ENCODE peak calls at places on chromosome 6, in eight cellular contexts. F is HCT116, M is gastrocnemius medialis, H is uterus, G is adrenal gland, J is sigmoid colon, D is heart left ventricle, B is right lobe of liver. C is an unnamed sample. For H3K4me1, the result is how much of the 10 kb centered on the place peaks cover.

GRCh38 chr6:68826501-68826900 is 191.4 kb downstream of the ADGRB3 start:
- DNase-seq in F (no peak), M (no peak), H (no peak), G (no peak), J (no peak), D (no peak), B (no peak), C (no peak)

GRCh38 chr6:45461486-45461885 is 83.8 kb upstream of the SUPT3H start:
- DNase-seq in F (no peak), M (no peak), H (no peak), G (no peak), J (no peak), D (no peak), B (no peak), C (no peak)

GRCh38 chr6:51996296-51996947 is 91.0 kb downstream of the PKHD1 start:
- DNase-seq in F (no peak), M (no peak), H (no peak), G (no peak), J (no peak), D (no peak), B (no peak), C (no peak)

GRCh38 chr6:8195040-8195713 is 92.8 kb upstream of the EEF1E1 start:
- DNase-seq in F (peak), M (no peak), H (no peak), G (no peak), J (no peak), D (no peak), B (no peak), C (no peak)

GRCh38 chr6:7391244-7391643 is 1.6 kb downstream of the RIOK1 start:
- DNase-seq in F (no peak), M (no peak), H (no peak), G (no peak), J (no peak), D (no peak), B (no peak), C (no peak)

GRCh38 chr6:38482466-38482865 is 157.3 kb downstream of the BTBD9 start:
- DNase-seq in F (no peak), M (no peak), H (no peak), G (no peak), J (no peak), D (no peak), B (no peak), C (no peak)

GRCh38 chr6:152094992-152095592 is 287.6 kb downstream of the ESR1 start:
- DNase-seq in F (peak), M (peak), H (peak), G (peak), J (peak), D (peak), B (no peak), C (no peak)

GRCh38 chr6:157708239-157708638 is 114.8 kb upstream of the SNX9 start:
- DNase-seq in F (no peak), M (no peak), H (no peak), G (no peak), J (no peak), D (no peak), B (no peak), C (no peak)

GRCh38 chr6:137013738-137014602 is 30.8 kb downstream of the IL20RA start:
- DNase-seq in F (peak), M (no peak), H (no peak), G (peak), J (no peak), D (no peak), B (no peak), C (no peak)

GRCh38 chr6:96947055-96947454 is 22.5 kb downstream of the KLHL32 start:
- DNase-seq in F (no peak), M (no peak), H (no peak), G (no peak), J (no peak), D (no peak), B (no peak), C (no peak)

GRCh38 chr6:20540683-20541082 is 6.4 kb downstream of the CDKAL1 start:
- DNase-seq in F (no peak), M (peak), H (no peak), G (peak), J (no peak), D (no peak), B (no peak), C (no peak)

GRCh38 chr6:169841251-169841650 is 89.8 kb downstream of the ERMARD start:
- DNase-seq in F (no peak), M (no peak), H (no peak), G (no peak), J (no peak), D (no peak), B (no peak), C (peak)

GRCh38 chr6:139904572-139904971 is 530.1 kb upstream of the CITED2 start:
- DNase-seq in F (no peak), M (no peak), H (no peak), G (no peak), J (no peak), D (no peak), B (no peak), C (no peak)

GRCh38 chr6:36350681-36351091 is 14.0 kb upstream of the BNIP5 start:
- DNase-seq in F (no peak), M (no peak), H (peak), G (peak), J (no peak), D (no peak), B (no peak), C (no peak)

GRCh38 chr6:55180258-55180657 is 5.9 kb downstream of the HCRTR2 start:
- DNase-seq in F (no peak), M (no peak), H (no peak), G (no peak), J (no peak), D (no peak), B (no peak), C (no peak)

GRCh38 chr6:33279971-33280511 is 3.1 kb downstream of the B3GALT4 start:
- DNase-seq in F (peak), M (peak), H (no peak), G (peak), J (no peak), D (no peak), B (no peak), C (no peak)

GRCh38 chr6:148345176-148345575 is 2.5 kb downstream of the SASH1 start:
- DNase-seq in F (no peak), M (no peak), H (no peak), G (no peak), J (no peak), D (no peak), B (no peak), C (no peak)

GRCh38 chr6:29294499-29294914 is 7.0 kb upstream of the OR14J1 start:
- DNase-seq in F (no peak), M (no peak), H (no peak), G (no peak), J (no peak), D (no peak), B (no peak), C (no peak)

GRCh38 chr6:44976677-44977405 is 351.3 kb upstream of the RUNX2 start:
- DNase-seq in F (no peak), M (no peak), H (no peak), G (no peak), J (no peak), D (no peak), B (no peak), C (no peak)

GRCh38 chr6:149134531-149134933 is 183.0 kb upstream of the TAB2 start:
- DNase-seq in F (no peak), M (no peak), H (no peak), G (no peak), J (no peak), D (no peak), B (no peak), C (no peak)

GRCh38 chr6:156510242-156510641 is 266.9 kb upstream of the ARID1B start:
- DNase-seq in F (no peak), M (no peak), H (no peak), G (no peak), J (no peak), D (no peak), B (no peak), C (no peak)

GRCh38 chr6:156590482-156590881 is 186.7 kb upstream of the ARID1B start:
- DNase-seq in F (no peak), M (no peak), H (no peak), G (no peak), J (no peak), D (no peak), B (no peak), C (no peak)

GRCh38 chr6:148501178-148501590 is 158.5 kb downstream of the SASH1 start:
- DNase-seq in F (peak), M (peak), H (peak), G (peak), J (peak), D (peak), B (no peak), C (no peak)

GRCh38 chr6:139965393-139965792 is 590.9 kb upstream of the CITED2 start:
- DNase-seq in F (no peak), M (no peak), H (no peak), G (no peak), J (no peak), D (no peak), B (no peak), C (no peak)

GRCh38 chr6:145544031-145544430 is 191.3 kb downstream of the EPM2A start:
- DNase-seq in F (peak), M (peak), H (no peak), G (peak), J (no peak), D (peak), B (no peak), C (no peak)

GRCh38 chr6:128518531-128519131 is 1.8 kb downstream of the PTPRK start:
- DNase-seq in F (no peak), M (no peak), H (no peak), G (peak), J (no peak), D (no peak), B (no peak), C (no peak)

GRCh38 chr6:167856999-167857660 is 30.4 kb downstream of the AFDN start:
- DNase-seq in F (no peak), M (no peak), H (no peak), G (no peak), J (no peak), D (no peak), B (no peak), C (no peak)

GRCh38 chr6:143238306-143238705 is 177.6 kb downstream of the AIG1 start:
- DNase-seq in F (no peak), M (no peak), H (no peak), G (no peak), J (no peak), D (no peak), B (no peak), C (no peak)

GRCh38 chr6:167543602-167544506 is 219.0 kb downstream of the TTLL2 start:
- DNase-seq in F (no peak), M (peak), H (peak), G (no peak), J (peak), D (peak), B (no peak), C (no peak)

GRCh38 chr6:10315034-10315433 is 99.8 kb downstream of the TFAP2A start:
- DNase-seq in F (no peak), M (no peak), H (no peak), G (no peak), J (no peak), D (no peak), B (no peak), C (no peak)

DNA sequence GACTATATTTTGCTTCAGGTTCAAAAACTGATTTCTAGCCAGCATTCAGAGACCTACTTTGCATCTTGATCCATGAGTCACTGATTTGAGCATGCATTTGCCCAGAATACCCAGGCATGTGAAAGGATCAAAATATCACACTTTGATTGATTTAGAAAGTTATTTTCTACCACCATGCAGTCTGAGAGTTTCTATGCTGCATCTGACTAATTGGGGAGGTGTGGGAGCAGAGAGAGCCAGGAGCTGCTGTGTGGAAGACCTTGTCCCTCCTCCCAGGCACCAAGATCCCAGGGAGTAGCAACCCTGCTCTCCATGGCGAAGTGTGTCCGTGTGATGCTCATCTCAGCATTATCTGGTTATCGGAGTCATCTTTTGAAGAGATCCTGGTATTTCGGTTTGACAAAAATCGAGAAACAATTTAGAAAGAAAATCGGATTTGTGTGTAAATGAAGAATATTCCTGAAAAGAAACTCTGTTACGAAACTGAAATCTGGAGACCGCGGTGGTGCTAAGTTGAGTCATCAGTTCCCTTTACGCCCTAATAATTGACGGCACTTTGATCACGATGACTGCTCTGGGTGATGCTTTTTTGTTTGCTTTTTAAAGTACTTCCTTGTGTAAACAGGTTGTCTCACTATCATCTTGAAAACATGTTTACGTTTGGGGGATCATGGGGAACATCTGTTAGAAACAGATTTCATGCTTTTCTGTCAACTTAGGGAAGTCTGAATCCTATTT is 193.4 kb downstream of the BACH2 start:
- DNase-seq in F (no peak), M (no peak), H (no peak), G (no peak), J (no peak), D (no peak), B (no peak), C (no peak)
- H3K4me1 ChIP-seq in F (under half), M (under half), H (under half), G (under half), J (under half), D (under half), B (under half), C (under half)

DNA sequence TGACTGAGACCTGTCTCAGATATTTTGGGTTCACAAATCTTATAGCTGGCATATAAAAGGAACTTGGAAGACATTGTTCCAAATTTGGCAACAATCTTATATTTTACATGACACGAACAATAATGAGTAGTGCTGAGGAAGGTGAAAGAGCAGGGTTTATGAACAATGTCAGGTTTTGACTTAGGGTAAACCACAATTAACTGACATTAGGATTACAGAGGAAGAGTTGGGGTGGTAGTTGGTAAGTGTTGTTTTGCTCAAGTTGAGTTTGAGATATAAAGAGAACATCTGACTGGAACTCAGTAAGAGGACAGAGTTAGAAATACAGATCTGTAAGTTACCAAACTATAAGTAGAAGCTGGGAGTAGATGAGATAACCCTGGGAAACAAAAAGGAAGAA is 15.2 kb downstream of the RTN4IP1 start:
- DNase-seq in F (no peak), M (no peak), H (no peak), G (no peak), J (no peak), D (no peak), B (no peak), C (no peak)
- H3K27ac ChIP-seq in F (no peak), M (no peak), H (no peak), G (no peak), J (no peak), D (no peak), B (no peak), C (no peak)

GRCh38 chr6:63267046-63267445 is 52.7 kb downstream of the LGSN start:
- DNase-seq in F (no peak), M (no peak), H (no peak), G (no peak), J (no peak), D (no peak), B (no peak), C (no peak)
- TF ChIP-seq POLR2A in F (no peak), M (no peak), H (no peak), G (no peak), J (no peak), D (no peak), B (no peak), C (no peak)

DNA sequence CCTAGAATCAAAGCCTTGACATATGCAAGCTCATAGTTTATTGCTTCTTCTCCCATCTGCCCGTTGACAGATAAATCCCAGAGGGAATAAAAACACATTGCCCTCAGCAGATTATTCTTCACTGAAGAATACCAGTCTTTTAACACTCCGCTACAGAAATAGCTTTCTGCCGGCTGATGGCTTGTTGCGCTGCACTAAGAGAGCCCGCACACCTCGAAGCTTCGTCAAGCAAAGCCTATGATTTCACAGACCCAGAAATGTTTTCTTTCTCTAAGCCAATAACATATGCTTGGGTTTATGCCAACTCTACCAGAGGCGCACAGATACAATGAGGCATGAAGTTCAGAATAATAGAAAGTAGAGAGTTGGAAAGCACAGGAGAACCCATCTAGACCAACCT is 208.9 kb upstream of the FOXQ1 start:
- DNase-seq in F (no peak), M (no peak), H (no peak), G (no peak), J (no peak), D (no peak), B (no peak), C (no peak)
- H3K4me1 ChIP-seq in F (under half), M (under half), H (under half), G (under half), J (under half), D (under half), B (under half), C (under half)

GRCh38 chr6:3406362-3406809 is 50.5 kb downstream of the SLC22A23 start:
- DNase-seq in F (no peak), M (no peak), H (no peak), G (no peak), J (peak), D (no peak), B (peak), C (no peak)
- H3K27ac ChIP-seq in F (no peak), M (peak), H (no peak), G (no peak), J (no peak), D (no peak), B (peak), C (no peak)

GRCh38 chr6:87589693-87590416 is at the start of the genes ORC3 and RARS2:
- DNase-seq in F (peak), M (peak), H (peak), G (peak), J (peak), D (peak), B (peak), C (peak)
- TF ChIP-seq POLR2A in F (peak), M (peak), H (peak), G (peak), J (peak), D (peak), B (peak), C (peak)

DNA sequence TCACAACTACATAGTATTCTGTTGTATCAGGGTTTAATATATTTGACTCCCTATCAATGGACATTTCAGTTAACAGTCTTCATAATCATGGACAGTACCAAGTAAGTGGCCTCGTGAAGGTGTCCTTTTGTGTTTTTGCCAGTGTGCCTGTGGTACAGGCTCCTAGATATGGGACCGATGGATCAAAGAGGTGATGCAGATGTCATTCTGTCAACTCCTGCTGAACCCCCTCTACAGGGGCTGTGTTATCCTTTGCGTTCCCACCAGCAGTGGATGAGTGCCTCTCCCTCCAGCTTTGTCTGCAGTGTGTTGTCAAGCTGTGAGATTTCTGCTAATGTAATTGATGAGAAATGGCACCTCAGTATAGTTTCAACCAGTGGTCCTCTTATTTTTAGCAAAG is 210.7 kb downstream of the QKI start:
- DNase-seq in F (no peak), M (no peak), H (no peak), G (no peak), J (no peak), D (no peak), B (no peak), C (no peak)
- H3K4me1 ChIP-seq in F (under half), M (under half), H (under half), G (under half), J (under half), D (under half), B (under half), C (under half)

GRCh38 chr6:135850882-135851281 is 619 bp upstream of the PDE7B start:
- DNase-seq in F (no peak), M (no peak), H (no peak), G (no peak), J (no peak), D (no peak), B (no peak), C (no peak)

GRCh38 chr6:135853986-135854385 is 2.5 kb downstream of the PDE7B start:
- DNase-seq in F (no peak), M (no peak), H (no peak), G (no peak), J (no peak), D (no peak), B (no peak), C (no peak)

GRCh38 chr6:135853227-135853626 is 1.7 kb downstream of the PDE7B start:
- DNase-seq in F (no peak), M (no peak), H (no peak), G (no peak), J (no peak), D (no peak), B (no peak), C (no peak)

GRCh38 chr6:135852775-135853174 is 1.3 kb downstream of the PDE7B start:
- DNase-seq in F (no peak), M (no peak), H (no peak), G (no peak), J (no peak), D (no peak), B (no peak), C (no peak)

GRCh38 chr6:135851442-135852271 is at the start of gene PDE7B:
- DNase-seq in F (no peak), M (peak), H (peak), G (peak), J (peak), D (peak), B (peak), C (peak)
- H3K27ac ChIP-seq in F (no peak), M (peak), H (peak), G (peak), J (peak), D (peak), B (peak), C (peak)

DNA sequence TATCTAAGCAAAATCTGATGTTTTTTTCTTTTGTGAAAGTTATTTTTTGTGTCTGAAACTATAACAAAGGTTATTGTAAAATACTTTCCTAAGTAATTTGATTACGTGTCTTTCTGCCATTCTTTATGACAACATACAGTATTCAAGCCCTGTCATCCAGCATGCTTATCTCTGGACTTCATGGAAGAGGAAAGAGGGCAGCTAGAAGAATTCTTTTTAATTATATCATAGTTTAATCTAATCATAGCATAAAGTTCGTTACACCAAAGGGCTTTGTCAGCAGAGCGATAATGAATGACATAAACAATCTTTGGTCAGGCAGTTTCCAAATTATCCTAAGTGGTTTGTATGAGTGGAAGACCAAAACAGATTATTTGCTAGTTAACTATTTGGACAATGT is 3.5 kb downstream of the ENPP3 start:
- DNase-seq in F (no peak), M (no peak), H (no peak), G (no peak), J (no peak), D (no peak), B (no peak), C (no peak)
- TF ChIP-seq POLR2A in F (no peak), M (no peak), H (no peak), G (no peak), J (no peak), D (no peak), B (no peak), C (no peak)